ENCODE peak calls at places on chromosomes 16 and 17, in six cellular contexts. One of them, this sample, is unnamed.

GRCh38 chr17:3635474-3636153 is 436 bp downstream of the SHPK start:
- DNase-seq in OCI-LY7: no peak
- DNase-seq in NT2/D1: no peak
- DNase-seq in COR-L47: no peak
- DNase-seq in stimulated activated CD4-positive, alpha-beta T cell treated with anti-CD3 and anti-CD28 coated beads, Interleukin-2, amount 100 ng/mL, for 48 hours: no peak
- DNase-seq in RCC 7860: no peak
- DNase-seq in this sample: no peak

GRCh38 chr17:68199837-68200688 is 47.8 kb upstream of the AMZ2 start:
- DNase-seq in OCI-LY7: peak; percentile 37
- DNase-seq in NT2/D1: no peak
- DNase-seq in COR-L47: no peak
- DNase-seq in stimulated activated CD4-positive, alpha-beta T cell treated with anti-CD3 and anti-CD28 coated beads, Interleukin-2, amount 100 ng/mL, for 48 hours: no peak
- DNase-seq in RCC 7860: no peak
- DNase-seq in this sample: no peak

GRCh38 chr16:73028721-73029361 is 19.1 kb downstream of the ZFHX3 start:
- DNase-seq in OCI-LY7: no peak
- DNase-seq in NT2/D1: no peak
- DNase-seq in COR-L47: no peak
- DNase-seq in stimulated activated CD4-positive, alpha-beta T cell treated with anti-CD3 and anti-CD28 coated beads, Interleukin-2, amount 100 ng/mL, for 48 hours: no peak
- DNase-seq in RCC 7860: no peak
- DNase-seq in this sample: no peak

GRCh38 chr17:44004761-44005526 is 522 bp downstream of the NAGS start:
- DNase-seq in OCI-LY7: no peak
- DNase-seq in NT2/D1: no peak
- DNase-seq in COR-L47: peak; percentile 32
- DNase-seq in stimulated activated CD4-positive, alpha-beta T cell treated with anti-CD3 and anti-CD28 coated beads, Interleukin-2, amount 100 ng/mL, for 48 hours: peak; percentile 18
- DNase-seq in RCC 7860: no peak
- DNase-seq in this sample: peak; percentile 37

GRCh38 chr17:73089322-73089721 is 3.2 kb downstream of the SLC39A11 start:
- DNase-seq in OCI-LY7: no peak
- DNase-seq in NT2/D1: no peak
- DNase-seq in COR-L47: no peak
- DNase-seq in stimulated activated CD4-positive, alpha-beta T cell treated with anti-CD3 and anti-CD28 coated beads, Interleukin-2, amount 100 ng/mL, for 48 hours: no peak
- DNase-seq in RCC 7860: no peak
- DNase-seq in this sample: no peak

GRCh38 chr17:18319604-18320256 is 4.6 kb downstream of the SMCR8 start:
- DNase-seq in OCI-LY7: peak; percentile 60
- DNase-seq in NT2/D1: no peak
- DNase-seq in COR-L47: peak; percentile 15
- DNase-seq in stimulated activated CD4-positive, alpha-beta T cell treated with anti-CD3 and anti-CD28 coated beads, Interleukin-2, amount 100 ng/mL, for 48 hours: no peak
- DNase-seq in RCC 7860: no peak
- DNase-seq in this sample: peak; percentile 51

GRCh38 chr17:30545024-30545423 is 67.8 kb downstream of the GOSR1 start:
- DNase-seq in OCI-LY7: no peak
- DNase-seq in NT2/D1: no peak
- DNase-seq in COR-L47: no peak
- DNase-seq in stimulated activated CD4-positive, alpha-beta T cell treated with anti-CD3 and anti-CD28 coated beads, Interleukin-2, amount 100 ng/mL, for 48 hours: no peak
- DNase-seq in RCC 7860: no peak
- DNase-seq in this sample: no peak

GRCh38 chr17:1186923-1187771 is 7.4 kb upstream of the ABR start:
- DNase-seq in OCI-LY7: peak; percentile 80
- DNase-seq in NT2/D1: peak; percentile 54
- DNase-seq in COR-L47: peak; percentile 28
- DNase-seq in stimulated activated CD4-positive, alpha-beta T cell treated with anti-CD3 and anti-CD28 coated beads, Interleukin-2, amount 100 ng/mL, for 48 hours: peak; percentile 82
- DNase-seq in RCC 7860: peak; percentile 63
- DNase-seq in this sample: peak; percentile 91

GRCh38 chr17:83159204-83160049 is 80.0 kb downstream of the METRNL start:
- DNase-seq in OCI-LY7: no peak
- DNase-seq in NT2/D1: no peak
- DNase-seq in COR-L47: no peak
- DNase-seq in stimulated activated CD4-positive, alpha-beta T cell treated with anti-CD3 and anti-CD28 coated beads, Interleukin-2, amount 100 ng/mL, for 48 hours: no peak
- DNase-seq in RCC 7860: no peak
- DNase-seq in this sample: no peak

GRCh38 chr16:87712184-87712822 is 53.5 kb downstream of the KLHDC4 start:
- DNase-seq in OCI-LY7: no peak
- DNase-seq in NT2/D1: no peak
- DNase-seq in COR-L47: no peak
- DNase-seq in stimulated activated CD4-positive, alpha-beta T cell treated with anti-CD3 and anti-CD28 coated beads, Interleukin-2, amount 100 ng/mL, for 48 hours: no peak
- DNase-seq in RCC 7860: no peak
- DNase-seq in this sample: no peak

GRCh38 chr17:82772026-82772425 is 20.2 kb downstream of the TBCD start:
- DNase-seq in OCI-LY7: peak; percentile 35
- DNase-seq in NT2/D1: no peak
- DNase-seq in COR-L47: no peak
- DNase-seq in stimulated activated CD4-positive, alpha-beta T cell treated with anti-CD3 and anti-CD28 coated beads, Interleukin-2, amount 100 ng/mL, for 48 hours: no peak
- DNase-seq in RCC 7860: no peak
- DNase-seq in this sample: no peak

GRCh38 chr17:4537451-4538235 is 17.5 kb downstream of the MYBBP1A start:
- DNase-seq in OCI-LY7: no peak
- DNase-seq in NT2/D1: no peak
- DNase-seq in COR-L47: no peak
- DNase-seq in stimulated activated CD4-positive, alpha-beta T cell treated with anti-CD3 and anti-CD28 coated beads, Interleukin-2, amount 100 ng/mL, for 48 hours: no peak
- DNase-seq in RCC 7860: no peak
- DNase-seq in this sample: no peak

GRCh38 chr16:67257486-67258159 is 8.8 kb downstream of the SLC9A5 start:
- DNase-seq in OCI-LY7: no peak
- DNase-seq in NT2/D1: no peak
- DNase-seq in COR-L47: no peak
- DNase-seq in stimulated activated CD4-positive, alpha-beta T cell treated with anti-CD3 and anti-CD28 coated beads, Interleukin-2, amount 100 ng/mL, for 48 hours: no peak
- DNase-seq in RCC 7860: no peak
- DNase-seq in this sample: no peak

GRCh38 chr17:79795795-79796569 is 895 bp downstream of the CBX8 start:
- DNase-seq in OCI-LY7: peak; percentile 62
- DNase-seq in NT2/D1: no peak
- DNase-seq in COR-L47: no peak
- DNase-seq in stimulated activated CD4-positive, alpha-beta T cell treated with anti-CD3 and anti-CD28 coated beads, Interleukin-2, amount 100 ng/mL, for 48 hours: no peak
- DNase-seq in RCC 7860: no peak
- DNase-seq in this sample: no peak

GRCh38 chr17:75783069-75783783 is 1.4 kb upstream of the UNK start:
- DNase-seq in OCI-LY7: peak; percentile 90
- DNase-seq in NT2/D1: no peak
- DNase-seq in COR-L47: peak; percentile 62
- DNase-seq in stimulated activated CD4-positive, alpha-beta T cell treated with anti-CD3 and anti-CD28 coated beads, Interleukin-2, amount 100 ng/mL, for 48 hours: no peak
- DNase-seq in RCC 7860: peak; percentile 38
- DNase-seq in this sample: no peak

GRCh38 chr16:31452631-31453106 is 6.6 kb upstream of the ARMC5 start:
- DNase-seq in OCI-LY7: no peak
- DNase-seq in NT2/D1: peak; percentile 74
- DNase-seq in COR-L47: no peak
- DNase-seq in stimulated activated CD4-positive, alpha-beta T cell treated with anti-CD3 and anti-CD28 coated beads, Interleukin-2, amount 100 ng/mL, for 48 hours: no peak
- DNase-seq in RCC 7860: peak; percentile 70
- DNase-seq in this sample: no peak

GRCh38 chr16:49748322-49748721 is 107.6 kb downstream of the ZNF423 start:
- DNase-seq in OCI-LY7: no peak
- DNase-seq in NT2/D1: no peak
- DNase-seq in COR-L47: peak; percentile 76
- DNase-seq in stimulated activated CD4-positive, alpha-beta T cell treated with anti-CD3 and anti-CD28 coated beads, Interleukin-2, amount 100 ng/mL, for 48 hours: peak; percentile 7
- DNase-seq in RCC 7860: no peak
- DNase-seq in this sample: no peak

GRCh38 chr16:14955546-14956231 is 18.4 kb downstream of the NPIPA1 start:
- DNase-seq in OCI-LY7: no peak
- DNase-seq in NT2/D1: no peak
- DNase-seq in COR-L47: no peak
- DNase-seq in stimulated activated CD4-positive, alpha-beta T cell treated with anti-CD3 and anti-CD28 coated beads, Interleukin-2, amount 100 ng/mL, for 48 hours: no peak
- DNase-seq in RCC 7860: no peak
- DNase-seq in this sample: no peak

GRCh38 chr17:66686601-66687000 is 148.3 kb upstream of the CACNG5 start:
- DNase-seq in OCI-LY7: no peak
- DNase-seq in NT2/D1: no peak
- DNase-seq in COR-L47: no peak
- DNase-seq in stimulated activated CD4-positive, alpha-beta T cell treated with anti-CD3 and anti-CD28 coated beads, Interleukin-2, amount 100 ng/mL, for 48 hours: no peak
- DNase-seq in RCC 7860: no peak
- DNase-seq in this sample: no peak

GRCh38 chr16:74034862-74035261 is 261.8 kb upstream of the PSMD7 start:
- DNase-seq in OCI-LY7: peak; percentile 5
- DNase-seq in NT2/D1: no peak
- DNase-seq in COR-L47: no peak
- DNase-seq in stimulated activated CD4-positive, alpha-beta T cell treated with anti-CD3 and anti-CD28 coated beads, Interleukin-2, amount 100 ng/mL, for 48 hours: no peak
- DNase-seq in RCC 7860: no peak
- DNase-seq in this sample: peak; percentile 26

This sample was measured in endothelial cell.